ENCODE peak calls at places on chromosomes 12 and 14, in four cellular contexts. One of them, this sample, is unnamed.

GRCh38 chr12:120453977-120454376 is 7.7 kb downstream of the GATC start:
- DNase-seq in endodermal cell: no peak
- DNase-seq in heart right ventricle: no peak
- DNase-seq in IMR-90: peak; percentile 19
- DNase-seq in this sample: no peak

GRCh38 chr12:112406519-112407488 is 2.6 kb downstream of the RPL6 start:
- DNase-seq in IMR-90: no peak
- DNase-seq in heart right ventricle: no peak
- DNase-seq in endodermal cell: peak; percentile 43
- DNase-seq in this sample: no peak

GRCh38 chr12:23259558-23259957 is 634.6 kb downstream of the ETNK1 start:
- DNase-seq in endodermal cell: no peak
- DNase-seq in heart right ventricle: no peak
- DNase-seq in IMR-90: no peak
- DNase-seq in this sample: no peak

GRCh38 chr12:49627752-49628360 is 4.5 kb downstream of the PRPF40B start:
- DNase-seq in IMR-90: peak; percentile 49
- DNase-seq in heart right ventricle: no peak
- DNase-seq in endodermal cell: peak; percentile 39
- DNase-seq in this sample: no peak

GRCh38 chr12:73210574-73211204 is 938.5 kb downstream of the TRHDE start:
- DNase-seq in heart right ventricle: no peak
- DNase-seq in endodermal cell: no peak
- DNase-seq in IMR-90: no peak
- DNase-seq in this sample: no peak

GRCh38 chr12:132028111-132028510 is 78.4 kb downstream of the EP400 start:
- DNase-seq in heart right ventricle: no peak
- DNase-seq in endodermal cell: no peak
- DNase-seq in IMR-90: no peak
- DNase-seq in this sample: no peak

GRCh38 chr12:49961993-49962764 is 507 bp downstream of the AQP5 start:
- DNase-seq in IMR-90: no peak
- DNase-seq in heart right ventricle: no peak
- DNase-seq in endodermal cell: peak; percentile 79
- DNase-seq in this sample: no peak

GRCh38 chr12:88810806-88811205 is 230.5 kb upstream of the KITLG start:
- DNase-seq in endodermal cell: no peak
- DNase-seq in heart right ventricle: no peak
- DNase-seq in IMR-90: peak; percentile 31
- DNase-seq in this sample: no peak

GRCh38 chr14:45070215-45070614 is 13.7 kb upstream of the PRPF39 start:
- DNase-seq in heart right ventricle: no peak
- DNase-seq in endodermal cell: no peak
- DNase-seq in IMR-90: peak; percentile 10
- DNase-seq in this sample: no peak

GRCh38 chr12:67366530-67367196 is 97.5 kb downstream of the CAND1 start:
- DNase-seq in heart right ventricle: no peak
- DNase-seq in endodermal cell: no peak
- DNase-seq in IMR-90: peak; percentile 66
- DNase-seq in this sample: no peak

GRCh38 chr12:2482938-2483337 is 311.8 kb upstream of the FKBP4 start:
- DNase-seq in heart right ventricle: no peak
- DNase-seq in IMR-90: no peak
- DNase-seq in endodermal cell: no peak
- DNase-seq in this sample: no peak

GRCh38 chr12:52263761-52264434 is 10.5 kb upstream of the KRT86 start:
- DNase-seq in endodermal cell: no peak
- DNase-seq in heart right ventricle: no peak
- DNase-seq in IMR-90: no peak
- DNase-seq in this sample: no peak

DNA sequence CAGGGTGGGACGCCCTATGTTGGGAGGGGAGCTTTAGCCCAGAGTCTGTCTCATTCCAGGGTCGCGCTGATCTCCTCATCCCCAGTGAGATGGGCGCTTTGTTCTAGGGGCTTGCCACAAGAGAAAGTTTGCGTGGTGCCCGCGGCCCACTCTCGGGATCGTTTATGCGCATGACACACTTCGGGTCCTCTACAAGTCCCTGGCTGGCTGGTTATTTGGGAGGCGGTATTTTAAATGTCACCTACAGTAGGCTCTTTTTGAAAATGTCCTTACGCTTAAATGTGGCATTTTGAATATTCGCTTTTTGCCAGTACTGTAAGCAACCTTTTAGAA is 541 bp downstream of the GOLT1B start:
- DNase-seq in endodermal cell: no peak
- DNase-seq in IMR-90: peak; percentile 34
- DNase-seq in heart right ventricle: peak; percentile 13
- DNase-seq in this sample: no peak
- H3K27ac ChIP-seq in endodermal cell: peak overlapping the region; percentile 87
- H3K27ac ChIP-seq in IMR-90: peak overlapping the region; percentile 69
- H3K27ac ChIP-seq in heart right ventricle: peak overlapping the region; percentile 92
- H3K27ac ChIP-seq in this sample: peak overlapping the region; percentile 93

GRCh38 chr12:121789800-121790748 is 3.4 kb downstream of the RHOF start:
- DNase-seq in endodermal cell: no peak
- DNase-seq in IMR-90: peak; percentile 34
- DNase-seq in heart right ventricle: peak; percentile 69
- DNase-seq in this sample: no peak
- TF ChIP-seq CTCF in endodermal cell: no peak
- TF ChIP-seq CTCF in IMR-90: no peak
- TF ChIP-seq CTCF in heart right ventricle: no peak
- TF ChIP-seq CTCF in this sample: no peak

DNA sequence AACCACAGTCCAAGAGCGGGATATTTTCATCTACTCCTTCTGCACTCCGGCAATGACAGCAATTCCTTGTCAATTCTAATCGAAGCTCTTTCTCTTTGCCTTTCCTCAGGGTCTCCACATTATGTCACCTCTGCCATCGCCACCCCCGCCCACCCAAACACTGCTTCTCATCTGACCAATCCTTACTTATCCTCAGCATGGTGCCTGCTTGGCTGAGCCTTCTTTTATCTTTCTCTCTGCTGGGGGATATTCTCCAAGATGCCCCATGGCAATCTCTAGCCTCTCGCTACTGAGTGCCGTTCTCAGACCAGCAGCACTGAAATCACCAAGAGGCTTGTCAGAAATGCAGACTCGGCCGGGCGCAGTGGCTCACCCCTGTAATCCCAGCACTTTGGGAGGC is 100.6 kb downstream of the PTPRB start:
- DNase-seq in IMR-90: no peak
- DNase-seq in endodermal cell: peak; percentile 60
- DNase-seq in heart right ventricle: no peak
- DNase-seq in this sample: no peak
- H3K27me3 ChIP-seq in IMR-90: no peaks in the 10 kb centered on the region
- H3K27me3 ChIP-seq in endodermal cell: no peaks in the 10 kb centered on the region
- H3K27me3 ChIP-seq in heart right ventricle: no peaks in the 10 kb centered on the region
- H3K27me3 ChIP-seq in this sample: no peaks in the 10 kb centered on the region

DNA sequence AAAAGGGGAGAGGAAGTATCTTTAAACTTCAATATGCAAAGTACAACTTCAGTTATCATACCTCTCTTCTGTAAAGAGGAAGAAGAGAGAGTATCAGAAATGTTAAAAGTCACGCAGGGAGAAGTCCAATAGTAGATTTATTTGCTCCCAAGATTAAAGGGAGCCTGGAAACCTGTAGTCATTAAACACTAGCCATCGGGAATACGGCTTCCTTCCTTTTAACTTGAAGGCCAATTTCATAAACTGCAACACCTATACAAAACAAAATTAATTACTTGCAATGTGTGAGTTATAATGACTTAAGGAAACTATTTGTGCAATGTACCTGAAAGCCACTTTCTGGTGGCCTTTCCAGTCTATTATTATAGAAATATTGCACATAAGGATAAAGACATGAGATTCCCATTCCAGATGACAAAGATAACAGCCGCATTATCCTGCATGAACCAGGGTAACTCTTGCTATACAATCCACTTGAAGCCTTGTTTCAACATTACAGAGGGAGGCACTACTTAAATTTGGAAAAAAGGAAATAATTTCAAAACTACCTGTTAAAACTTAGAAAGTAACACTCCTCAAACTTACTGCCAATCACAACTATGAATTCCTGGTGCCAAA is 4.6 kb downstream of the BTG1 start:
- DNase-seq in heart right ventricle: no peak
- DNase-seq in endodermal cell: no peak
- DNase-seq in IMR-90: no peak
- DNase-seq in this sample: no peak
- H3K27ac ChIP-seq in heart right ventricle: peak overlapping the region; percentile 99
- H3K27ac ChIP-seq in endodermal cell: no peak overlapping the region
- H3K27ac ChIP-seq in IMR-90: peak overlapping the region; percentile 35
- H3K27ac ChIP-seq in this sample: peak overlapping the region; percentile 100

GRCh38 chr12:98575013-98575412 is 18.5 kb upstream of the SLC25A3 start:
- DNase-seq in heart right ventricle: no peak
- DNase-seq in endodermal cell: peak; percentile 30
- DNase-seq in IMR-90: no peak
- DNase-seq in this sample: no peak

GRCh38 chr12:98574110-98574509 is 19.4 kb upstream of the SLC25A3 start:
- DNase-seq in IMR-90: no peak
- DNase-seq in heart right ventricle: no peak
- DNase-seq in endodermal cell: peak; percentile 13
- DNase-seq in this sample: no peak

GRCh38 chr12:98572010-98572409 is 21.5 kb upstream of the SLC25A3 start:
- DNase-seq in heart right ventricle: no peak
- DNase-seq in endodermal cell: peak; percentile 75
- DNase-seq in IMR-90: no peak
- DNase-seq in this sample: no peak
- TF ChIP-seq CTCF in heart right ventricle: no peak
- TF ChIP-seq CTCF in endodermal cell: peak; percentile 79
- TF ChIP-seq CTCF in IMR-90: peak; percentile 1
- TF ChIP-seq CTCF in this sample: peak; percentile 37

DNA sequence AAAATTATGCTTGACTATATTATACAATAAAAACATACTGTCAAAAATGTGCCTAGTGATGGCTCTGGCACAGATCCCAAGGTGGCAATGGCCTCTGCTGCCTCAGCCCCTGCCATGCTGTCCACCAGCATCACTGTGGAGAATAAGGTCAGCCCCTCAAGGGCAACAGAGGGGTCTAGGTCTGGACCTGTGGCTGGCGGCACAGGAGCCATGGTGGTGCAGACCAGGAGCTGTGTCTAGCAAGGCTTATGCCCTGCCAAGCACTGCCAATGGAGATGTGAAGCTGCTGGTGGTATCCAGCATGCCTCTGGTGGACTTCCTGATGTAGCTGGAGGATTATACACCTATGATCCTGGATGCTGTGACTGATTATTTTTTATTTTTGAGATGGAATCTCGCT is 125.9 kb downstream of the DENND5B start:
- DNase-seq in endodermal cell: no peak
- DNase-seq in IMR-90: no peak
- DNase-seq in heart right ventricle: no peak
- DNase-seq in this sample: no peak
- H3K27me3 ChIP-seq in endodermal cell: no peaks in the 10 kb centered on the region
- H3K27me3 ChIP-seq in IMR-90: no peaks in the 10 kb centered on the region
- H3K27me3 ChIP-seq in heart right ventricle: no peaks in the 10 kb centered on the region
- H3K27me3 ChIP-seq in this sample: no peaks in the 10 kb centered on the region